ENCODE peak calls at places on chromosome 13, in six cellular contexts. One of them, this sample, is unnamed. For H3K4me1, the result is how much of the 10 kb centered on the place peaks cover.

GRCh38 chr13:44136693-44137268 is 236.8 kb upstream of the SERP2 start:
- DNase-seq in pancreas: no peak
- DNase-seq in neuronal stem cell: no peak
- DNase-seq in IMR-90: no peak
- DNase-seq in left lung: no peak
- DNase-seq in mucosa of descending colon: no peak
- DNase-seq in this sample: peak

GRCh38 chr13:61410669-61411297 is 4.9 kb downstream of the PCDH20 start:
- DNase-seq in pancreas: no peak
- DNase-seq in neuronal stem cell: no peak
- DNase-seq in IMR-90: peak
- DNase-seq in left lung: no peak
- DNase-seq in mucosa of descending colon: no peak
- DNase-seq in this sample: peak

GRCh38 chr13:72970956-72971355 is 87.8 kb upstream of the KLF5 start:
- DNase-seq in pancreas: no peak
- DNase-seq in neuronal stem cell: no peak
- DNase-seq in IMR-90: peak
- DNase-seq in left lung: no peak
- DNase-seq in mucosa of descending colon: no peak
- DNase-seq in this sample: peak

GRCh38 chr13:95451656-95452055 is 100.9 kb upstream of the CLDN10 start:
- DNase-seq in pancreas: no peak
- DNase-seq in neuronal stem cell: no peak
- DNase-seq in IMR-90: no peak
- DNase-seq in left lung: no peak
- DNase-seq in mucosa of descending colon: no peak
- DNase-seq in this sample: no peak

GRCh38 chr13:45142440-45143345 is 22.4 kb downstream of the GTF2F2 start:
- DNase-seq in pancreas: no peak
- DNase-seq in neuronal stem cell: no peak
- DNase-seq in IMR-90: peak
- DNase-seq in left lung: no peak
- DNase-seq in mucosa of descending colon: no peak
- DNase-seq in this sample: peak

GRCh38 chr13:27997904-27998522 is 9.5 kb upstream of the URAD start:
- DNase-seq in pancreas: peak
- DNase-seq in neuronal stem cell: no peak
- DNase-seq in IMR-90: peak
- DNase-seq in left lung: no peak
- DNase-seq in mucosa of descending colon: no peak
- DNase-seq in this sample: peak

GRCh38 chr13:49499889-49500660 is 4.3 kb downstream of the PHF11 start:
- DNase-seq in pancreas: no peak
- DNase-seq in neuronal stem cell: no peak
- DNase-seq in IMR-90: peak
- DNase-seq in left lung: no peak
- DNase-seq in mucosa of descending colon: no peak
- DNase-seq in this sample: peak

GRCh38 chr13:95677564-95678386 is 836 bp downstream of the DNAJC3 start:
- DNase-seq in pancreas: no peak
- DNase-seq in neuronal stem cell: peak
- DNase-seq in IMR-90: peak
- DNase-seq in left lung: no peak
- DNase-seq in mucosa of descending colon: no peak
- DNase-seq in this sample: peak

GRCh38 chr13:77696006-77696862 is 1.3 kb upstream of the SLAIN1 start:
- DNase-seq in pancreas: no peak
- DNase-seq in neuronal stem cell: peak
- DNase-seq in IMR-90: no peak
- DNase-seq in left lung: no peak
- DNase-seq in mucosa of descending colon: no peak
- DNase-seq in this sample: no peak

GRCh38 chr13:32905063-32905863 is 111.0 kb upstream of the KL start:
- DNase-seq in pancreas: no peak
- DNase-seq in neuronal stem cell: no peak
- DNase-seq in IMR-90: peak
- DNase-seq in left lung: no peak
- DNase-seq in mucosa of descending colon: no peak
- DNase-seq in this sample: peak

GRCh38 chr13:68810660-68811059 is 1297.0 kb upstream of the ATXN8OS start:
- DNase-seq in pancreas: no peak
- DNase-seq in neuronal stem cell: peak
- DNase-seq in IMR-90: no peak
- DNase-seq in left lung: no peak
- DNase-seq in mucosa of descending colon: no peak
- DNase-seq in this sample: no peak

GRCh38 chr13:51332566-51333361 is 6.7 kb upstream of the SERPINE3 start:
- DNase-seq in pancreas: no peak
- DNase-seq in neuronal stem cell: no peak
- DNase-seq in IMR-90: no peak
- DNase-seq in left lung: no peak
- DNase-seq in mucosa of descending colon: no peak
- DNase-seq in this sample: no peak

GRCh38 chr13:51519839-51520238 is 64.4 kb upstream of the WDFY2 start:
- DNase-seq in pancreas: no peak
- DNase-seq in neuronal stem cell: no peak
- DNase-seq in IMR-90: peak
- DNase-seq in left lung: no peak
- DNase-seq in mucosa of descending colon: no peak
- DNase-seq in this sample: peak

GRCh38 chr13:62387642-62388041 is 972.0 kb upstream of the PCDH20 start:
- DNase-seq in pancreas: no peak
- DNase-seq in neuronal stem cell: no peak
- DNase-seq in IMR-90: peak
- DNase-seq in left lung: no peak
- DNase-seq in mucosa of descending colon: no peak
- DNase-seq in this sample: peak

GRCh38 chr13:32969516-32969941 is 46.7 kb upstream of the KL start:
- DNase-seq in pancreas: no peak
- DNase-seq in neuronal stem cell: no peak
- DNase-seq in IMR-90: peak
- DNase-seq in left lung: no peak
- DNase-seq in mucosa of descending colon: no peak
- DNase-seq in this sample: peak

GRCh38 chr13:45873491-45874360 is 22.2 kb upstream of the SIAH3 start:
- DNase-seq in pancreas: no peak
- DNase-seq in neuronal stem cell: no peak
- DNase-seq in IMR-90: no peak
- DNase-seq in left lung: no peak
- DNase-seq in mucosa of descending colon: no peak
- DNase-seq in this sample: peak

GRCh38 chr13:81487151-81487550 is 1146.2 kb upstream of the SPRY2 start:
- DNase-seq in pancreas: no peak
- DNase-seq in neuronal stem cell: peak
- DNase-seq in IMR-90: no peak
- DNase-seq in left lung: no peak
- DNase-seq in mucosa of descending colon: no peak
- DNase-seq in this sample: no peak

GRCh38 chr13:52411629-52412028 is 5.7 kb upstream of the THSD1 start:
- DNase-seq in pancreas: no peak
- DNase-seq in neuronal stem cell: no peak
- DNase-seq in IMR-90: peak
- DNase-seq in left lung: no peak
- DNase-seq in mucosa of descending colon: no peak
- DNase-seq in this sample: peak

GRCh38 chr13:76865109-76865508 is 21.1 kb downstream of the KCTD12 start:
- DNase-seq in pancreas: no peak
- DNase-seq in neuronal stem cell: no peak
- DNase-seq in IMR-90: no peak
- DNase-seq in left lung: no peak
- DNase-seq in mucosa of descending colon: no peak
- DNase-seq in this sample: no peak

GRCh38 chr13:50365300-50365682 is 350.0 kb downstream of the KCNRG start:
- DNase-seq in pancreas: no peak
- DNase-seq in neuronal stem cell: no peak
- DNase-seq in IMR-90: no peak
- DNase-seq in left lung: no peak
- DNase-seq in mucosa of descending colon: no peak
- DNase-seq in this sample: peak

GRCh38 chr13:94640676-94641075 is 39.0 kb downstream of the GPR180 start:
- DNase-seq in pancreas: no peak
- DNase-seq in neuronal stem cell: no peak
- DNase-seq in IMR-90: peak
- DNase-seq in left lung: no peak
- DNase-seq in mucosa of descending colon: no peak
- DNase-seq in this sample: peak

DNA sequence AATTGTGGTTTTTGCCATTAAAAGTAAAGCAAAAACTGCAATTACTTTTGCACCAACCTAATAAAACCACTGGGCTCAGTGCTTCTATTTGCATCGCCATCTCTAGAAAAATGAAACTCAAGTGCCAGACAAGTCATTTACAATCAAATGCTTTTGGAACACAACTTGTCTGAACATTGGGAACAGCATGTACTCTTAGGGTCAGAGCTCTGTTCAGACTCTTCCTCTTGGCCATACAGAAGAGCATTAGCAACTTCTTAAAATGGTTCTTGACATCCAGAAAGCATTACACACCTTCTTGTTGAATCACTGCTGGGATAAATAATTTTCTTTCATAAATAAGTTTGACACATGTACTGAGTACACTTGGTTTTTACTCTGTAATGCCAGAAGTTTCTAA is 272.5 kb downstream of the DCLK1 start:
- DNase-seq in pancreas: no peak
- DNase-seq in neuronal stem cell: no peak
- DNase-seq in IMR-90: no peak
- DNase-seq in left lung: no peak
- DNase-seq in mucosa of descending colon: no peak
- DNase-seq in this sample: no peak
- H3K4me1 ChIP-seq in pancreas: under half
- H3K4me1 ChIP-seq in neuronal stem cell: under half
- H3K4me1 ChIP-seq in IMR-90: under half
- H3K4me1 ChIP-seq in left lung: under half
- H3K4me1 ChIP-seq in mucosa of descending colon: under half
- H3K4me1 ChIP-seq in this sample: under half

GRCh38 chr13:36363464-36363863 is 17.3 kb upstream of the SPART start:
- DNase-seq in pancreas: no peak
- DNase-seq in neuronal stem cell: no peak
- DNase-seq in IMR-90: no peak
- DNase-seq in left lung: no peak
- DNase-seq in mucosa of descending colon: no peak
- DNase-seq in this sample: no peak

GRCh38 chr13:36360863-36361262 is 14.7 kb upstream of the SPART start:
- DNase-seq in pancreas: no peak
- DNase-seq in neuronal stem cell: no peak
- DNase-seq in IMR-90: no peak
- DNase-seq in left lung: no peak
- DNase-seq in mucosa of descending colon: no peak
- DNase-seq in this sample: no peak

GRCh38 chr13:36366023-36366422 is 19.8 kb upstream of the SPART start:
- DNase-seq in pancreas: no peak
- DNase-seq in neuronal stem cell: no peak
- DNase-seq in IMR-90: no peak
- DNase-seq in left lung: no peak
- DNase-seq in mucosa of descending colon: no peak
- DNase-seq in this sample: no peak

GRCh38 chr13:36362251-36362650 is 16.1 kb upstream of the SPART start:
- DNase-seq in pancreas: no peak
- DNase-seq in neuronal stem cell: no peak
- DNase-seq in IMR-90: peak
- DNase-seq in left lung: no peak
- DNase-seq in mucosa of descending colon: no peak
- DNase-seq in this sample: peak

DNA sequence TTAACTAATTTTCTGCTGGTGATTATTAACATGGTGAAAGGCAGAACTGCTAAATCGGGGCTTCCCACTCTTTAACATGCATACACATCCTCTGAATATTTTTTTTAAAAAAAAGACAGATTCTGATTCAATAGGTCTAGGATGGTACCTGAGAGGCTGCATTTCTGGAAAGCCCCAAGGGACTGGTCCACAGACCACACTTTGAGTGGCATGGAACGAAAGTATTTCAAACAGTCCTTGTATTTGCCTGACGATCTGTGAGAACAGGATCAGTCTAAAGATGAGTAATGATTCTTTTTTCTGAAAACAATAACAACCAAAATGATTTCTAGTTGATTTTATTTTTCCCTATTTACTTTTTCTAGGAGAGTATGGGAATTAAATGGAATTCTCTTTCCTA is 16.7 kb upstream of the SPART start:
- DNase-seq in pancreas: no peak
- DNase-seq in neuronal stem cell: no peak
- DNase-seq in IMR-90: no peak
- DNase-seq in left lung: no peak
- DNase-seq in mucosa of descending colon: no peak
- DNase-seq in this sample: no peak
- H3K4me1 ChIP-seq in pancreas: under half
- H3K4me1 ChIP-seq in neuronal stem cell: under half
- H3K4me1 ChIP-seq in IMR-90: under half
- H3K4me1 ChIP-seq in left lung: under half
- H3K4me1 ChIP-seq in mucosa of descending colon: under half
- H3K4me1 ChIP-seq in this sample: under half

DNA sequence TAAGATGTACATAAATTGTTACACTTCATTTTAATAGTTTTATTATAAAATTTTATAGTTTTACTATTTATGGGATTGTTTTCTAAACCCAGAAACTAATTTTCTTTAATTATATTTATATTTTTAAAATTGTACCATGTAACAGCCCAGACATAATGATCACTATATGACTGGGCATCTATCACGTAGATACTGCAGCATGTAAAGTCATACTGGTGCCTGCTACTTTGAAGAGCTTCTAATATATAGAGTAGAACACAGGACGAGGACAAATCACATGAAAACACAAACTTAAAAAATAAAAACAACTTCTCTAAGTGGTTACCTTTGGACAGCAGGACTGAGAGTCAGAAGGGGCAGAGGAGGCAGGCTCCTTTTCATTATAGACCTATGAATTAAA is 5.3 kb downstream of the ELF1 start:
- DNase-seq in pancreas: no peak
- DNase-seq in neuronal stem cell: no peak
- DNase-seq in IMR-90: no peak
- DNase-seq in left lung: no peak
- DNase-seq in mucosa of descending colon: no peak
- DNase-seq in this sample: no peak
- H3K4me1 ChIP-seq in pancreas: half or more
- H3K4me1 ChIP-seq in neuronal stem cell: under half
- H3K4me1 ChIP-seq in IMR-90: under half
- H3K4me1 ChIP-seq in left lung: under half
- H3K4me1 ChIP-seq in mucosa of descending colon: under half
- H3K4me1 ChIP-seq in this sample: under half

DNA sequence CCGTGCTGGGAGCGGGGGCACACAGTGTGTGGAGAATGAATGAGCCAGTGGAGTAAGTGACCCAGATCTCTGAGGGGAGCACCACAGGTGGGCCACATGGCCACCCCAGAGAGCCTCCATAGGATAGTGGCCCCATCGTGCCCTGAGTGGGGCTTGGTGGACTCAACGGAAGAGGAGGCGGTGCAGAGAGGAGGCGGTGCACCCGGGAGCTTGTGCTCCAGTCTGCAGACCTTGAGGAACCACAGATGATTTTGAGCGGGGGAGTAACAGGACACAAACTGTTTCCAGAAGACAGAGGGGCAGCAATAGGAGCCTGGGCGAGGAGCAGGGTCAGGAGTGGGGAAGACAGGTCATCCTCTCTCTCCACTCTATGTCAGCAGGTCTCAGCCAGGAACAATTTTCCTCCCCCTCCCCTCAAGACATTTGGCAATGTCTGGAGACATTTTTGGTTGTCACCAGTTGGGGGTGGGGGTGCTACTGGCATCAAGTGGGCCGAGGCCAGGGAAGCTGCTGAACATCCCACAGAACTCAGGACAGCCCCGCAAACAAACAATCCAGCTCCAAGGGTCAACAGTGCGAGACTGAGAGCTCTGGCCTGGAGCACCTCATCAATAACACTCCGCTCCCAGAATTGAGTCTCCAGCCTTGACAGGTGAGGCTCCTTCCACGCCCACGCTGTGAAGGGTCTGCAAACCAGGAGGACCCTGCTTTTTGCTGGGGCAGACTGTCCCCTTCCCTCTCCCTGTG is 182.2 kb downstream of the USP12 start:
- DNase-seq in pancreas: no peak
- DNase-seq in neuronal stem cell: no peak
- DNase-seq in IMR-90: no peak
- DNase-seq in left lung: no peak
- DNase-seq in mucosa of descending colon: no peak
- DNase-seq in this sample: no peak
- H3K4me1 ChIP-seq in pancreas: under half
- H3K4me1 ChIP-seq in neuronal stem cell: under half
- H3K4me1 ChIP-seq in IMR-90: under half
- H3K4me1 ChIP-seq in left lung: under half
- H3K4me1 ChIP-seq in mucosa of descending colon: under half
- H3K4me1 ChIP-seq in this sample: under half

This sample was measured in GM23248.